ENCODE peak calls at places on chromosomes 2 and 18, in eight cellular contexts. W is heart right ventricle, I is fibroblast of lung, Y is left ventricle myocardium inferior, T is heart left ventricle, R is PC-3, F is uterus, E is cardiac muscle cell. A is an unnamed sample.

GRCh38 chr18:8480506-8481328 is 128.5 kb upstream of the RAB12 start:
- DNase-seq in W (no peak), I (peak), Y (peak), T (peak), R (peak), F (peak), E (peak), A (peak)

GRCh38 chr2:102106133-102106556 is 36.4 kb upstream of the IL1R1 start:
- DNase-seq in W (no peak), I (peak), Y (no peak), T (no peak), R (peak), F (no peak), E (no peak), A (no peak)

GRCh38 chr2:48600204-48600813 is 17.3 kb upstream of the GTF2A1L start:
- DNase-seq in W (no peak), I (peak), Y (no peak), T (no peak), R (peak), F (no peak), E (peak), A (peak)

GRCh38 chr2:95179451-95179850 is 13.8 kb downstream of the ZNF2 start:
- DNase-seq in W (peak), I (no peak), Y (peak), T (peak), R (no peak), F (no peak), E (no peak), A (no peak)

GRCh38 chr2:9944330-9944758 is 7.1 kb upstream of the GRHL1 start:
- DNase-seq in W (no peak), I (no peak), Y (no peak), T (no peak), R (no peak), F (no peak), E (no peak), A (no peak)

GRCh38 chr18:76953186-76953982 is 131.0 kb downstream of the ZNF236 start:
- DNase-seq in W (peak), I (peak), Y (peak), T (peak), R (no peak), F (peak), E (no peak), A (no peak)

GRCh38 chr2:28750316-28751101 is 1.1 kb upstream of the PPP1CB start:
- DNase-seq in W (no peak), I (peak), Y (no peak), T (no peak), R (no peak), F (no peak), E (peak), A (no peak)

GRCh38 chr2:201234167-201235139 is 25.9 kb upstream of the CASP8 start:
- DNase-seq in W (no peak), I (peak), Y (no peak), T (no peak), R (peak), F (no peak), E (no peak), A (no peak)

GRCh38 chr18:74598350-74599001 is 806 bp downstream of the ZNF407 start:
- DNase-seq in W (peak), I (peak), Y (peak), T (peak), R (peak), F (no peak), E (peak), A (peak)

GRCh38 chr18:48940854-48941531 is 9.8 kb downstream of the SMAD7 start:
- DNase-seq in W (no peak), I (no peak), Y (no peak), T (no peak), R (no peak), F (no peak), E (no peak), A (no peak)

GRCh38 chr18:1350931-1351450 is 446.3 kb downstream of the ADCYAP1 start:
- DNase-seq in W (no peak), I (no peak), Y (no peak), T (no peak), R (peak), F (no peak), E (no peak), A (no peak)

GRCh38 chr2:213846856-213847255 is 562.6 kb downstream of the SPAG16 start:
- DNase-seq in W (no peak), I (peak), Y (no peak), T (no peak), R (peak), F (no peak), E (no peak), A (no peak)

GRCh38 chr2:197560146-197560665 is 44.3 kb downstream of the MOB4 start:
- DNase-seq in W (no peak), I (no peak), Y (no peak), T (no peak), R (no peak), F (no peak), E (no peak), A (no peak)

GRCh38 chr2:204026294-204026693 is 89.7 kb downstream of the ICOS start:
- DNase-seq in W (no peak), I (no peak), Y (no peak), T (no peak), R (no peak), F (no peak), E (no peak), A (no peak)

GRCh38 chr2:114400890-114401289 is 41.6 kb upstream of the DPP10 start:
- DNase-seq in W (no peak), I (no peak), Y (no peak), T (no peak), R (no peak), F (no peak), E (no peak), A (no peak)

GRCh38 chr2:45382744-45383143 is 228.3 kb downstream of the SRBD1 start:
- DNase-seq in W (no peak), I (peak), Y (no peak), T (no peak), R (peak), F (no peak), E (no peak), A (no peak)

GRCh38 chr18:63082661-63083531 is 236.7 kb downstream of the BCL2 start:
- DNase-seq in W (no peak), I (peak), Y (no peak), T (no peak), R (no peak), F (peak), E (no peak), A (no peak)

GRCh38 chr2:195596840-195597239 is 60.2 kb upstream of the SLC39A10 start:
- DNase-seq in W (no peak), I (no peak), Y (no peak), T (no peak), R (no peak), F (no peak), E (no peak), A (no peak)

GRCh38 chr2:217332866-217333265 is 473.0 kb upstream of the TNP1 start:
- DNase-seq in W (no peak), I (no peak), Y (no peak), T (no peak), R (no peak), F (no peak), E (no peak), A (no peak)

GRCh38 chr2:226478121-226478809 is 321.4 kb downstream of the IRS1 start:
- DNase-seq in W (no peak), I (peak), Y (no peak), T (peak), R (peak), F (peak), E (peak), A (no peak)

GRCh38 chr2:32246911-32247310 is 17.8 kb downstream of the NLRC4 start:
- DNase-seq in W (no peak), I (no peak), Y (no peak), T (no peak), R (peak), F (no peak), E (no peak), A (no peak)

GRCh38 chr18:79399275-79400081 is 3.7 kb downstream of the NFATC1 start:
- DNase-seq in W (no peak), I (no peak), Y (peak), T (peak), R (no peak), F (no peak), E (peak), A (no peak)

GRCh38 chr2:9422321-9423099 is 818 bp downstream of the ITGB1BP1 start:
- DNase-seq in W (peak), I (peak), Y (peak), T (peak), R (peak), F (peak), E (peak), A (no peak)

GRCh38 chr18:79573921-79574491 is 105.6 kb upstream of the CTDP1 start:
- DNase-seq in W (no peak), I (no peak), Y (no peak), T (peak), R (no peak), F (peak), E (no peak), A (no peak)

GRCh38 chr2:44801676-44802408 is 139.7 kb upstream of the SIX3 start:
- DNase-seq in W (no peak), I (peak), Y (no peak), T (no peak), R (no peak), F (no peak), E (no peak), A (no peak)

GRCh38 chr18:76610933-76611749 is 116.1 kb upstream of the ZNF516 start:
- DNase-seq in W (no peak), I (peak), Y (no peak), T (no peak), R (no peak), F (no peak), E (no peak), A (no peak)

GRCh38 chr2:217095511-217096205 is 235.8 kb upstream of the TNP1 start:
- DNase-seq in W (no peak), I (no peak), Y (no peak), T (no peak), R (peak), F (no peak), E (no peak), A (no peak)

GRCh38 chr2:187294043-187294442 is 154.0 kb downstream of the CALCRL start:
- DNase-seq in W (no peak), I (no peak), Y (no peak), T (no peak), R (no peak), F (no peak), E (no peak), A (no peak)

GRCh38 chr18:36309436-36310391 is 12.2 kb downstream of the FHOD3 start:
- DNase-seq in W (no peak), I (peak), Y (no peak), T (peak), R (peak), F (no peak), E (peak), A (no peak)

GRCh38 chr2:101382406-101382805 is 4.9 kb downstream of the CREG2 start:
- DNase-seq in W (no peak), I (no peak), Y (no peak), T (no peak), R (no peak), F (no peak), E (no peak), A (no peak)

GRCh38 chr2:158100411-158100810 is 1.3 kb upstream of the UPP2 start:
- DNase-seq in W (no peak), I (no peak), Y (no peak), T (no peak), R (no peak), F (no peak), E (no peak), A (no peak)

DNA sequence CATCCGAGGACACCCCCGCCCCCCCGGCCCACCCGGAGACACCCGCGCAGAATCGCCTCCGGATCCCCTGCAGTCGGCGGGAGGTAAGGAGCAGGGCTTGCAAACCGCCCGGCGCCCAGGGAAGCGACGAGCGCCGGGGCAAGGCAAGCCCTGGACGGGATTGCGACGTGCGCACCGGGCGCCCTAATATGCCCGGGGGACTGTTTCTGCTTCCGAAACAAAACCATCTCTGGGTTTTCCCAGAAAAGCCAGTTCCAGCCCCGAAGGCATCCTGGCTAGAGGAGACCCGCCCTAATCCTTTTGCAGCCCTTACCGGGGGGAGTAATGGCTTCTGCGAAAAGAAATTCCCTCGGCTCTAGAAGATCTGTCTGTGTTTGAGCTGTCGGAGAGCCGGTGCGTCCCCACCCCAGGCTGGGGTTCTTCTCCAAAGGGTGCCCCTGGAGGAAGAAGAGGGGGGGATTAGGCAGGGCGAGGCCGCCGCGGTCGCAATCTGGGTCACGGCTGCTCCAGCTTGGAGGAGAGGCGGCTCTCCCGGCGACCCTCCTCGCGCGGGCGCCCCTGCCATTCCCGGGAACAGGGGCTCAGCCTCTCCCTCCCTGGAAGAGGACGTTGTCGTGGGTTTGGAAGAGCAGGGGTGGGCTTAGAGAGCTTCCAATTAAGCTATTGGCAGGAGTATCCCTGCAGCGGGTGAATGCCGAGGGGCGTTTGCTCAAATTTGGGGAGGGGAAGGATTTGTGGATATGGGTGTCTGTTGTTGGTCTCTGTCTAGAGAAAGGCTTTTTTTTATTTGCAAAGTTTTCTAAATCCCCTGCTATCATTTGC is 522 bp downstream of the MYCN start:
- DNase-seq in W (no peak), I (no peak), Y (no peak), T (no peak), R (no peak), F (no peak), E (peak), A (peak)
- TF ChIP-seq CTCF in W (no peak), I (no peak), Y (no peak), T (no peak), R (no peak), F (no peak), E (no peak), A (no peak)

GRCh38 chr2:191635333-191636234 is 42.4 kb upstream of the NABP1 start:
- DNase-seq in W (no peak), I (peak), Y (no peak), T (no peak), R (peak), F (no peak), E (no peak), A (no peak)

GRCh38 chr2:191629001-191629453 is 48.9 kb upstream of the NABP1 start:
- DNase-seq in W (no peak), I (no peak), Y (no peak), T (no peak), R (no peak), F (no peak), E (no peak), A (no peak)

GRCh38 chr2:191632426-191632825 is 45.5 kb upstream of the NABP1 start:
- DNase-seq in W (no peak), I (no peak), Y (no peak), T (no peak), R (no peak), F (no peak), E (no peak), A (no peak)

GRCh38 chr2:191630313-191630712 is 47.6 kb upstream of the NABP1 start:
- DNase-seq in W (no peak), I (no peak), Y (no peak), T (no peak), R (no peak), F (no peak), E (no peak), A (no peak)

GRCh38 chr2:191631754-191632153 is 46.2 kb upstream of the NABP1 start:
- DNase-seq in W (peak), I (peak), Y (peak), T (no peak), R (peak), F (no peak), E (no peak), A (no peak)
- TF ChIP-seq CTCF in W (no peak), I (no peak), Y (no peak), T (no peak), R (no peak), F (no peak), E (no peak), A (no peak)

DNA sequence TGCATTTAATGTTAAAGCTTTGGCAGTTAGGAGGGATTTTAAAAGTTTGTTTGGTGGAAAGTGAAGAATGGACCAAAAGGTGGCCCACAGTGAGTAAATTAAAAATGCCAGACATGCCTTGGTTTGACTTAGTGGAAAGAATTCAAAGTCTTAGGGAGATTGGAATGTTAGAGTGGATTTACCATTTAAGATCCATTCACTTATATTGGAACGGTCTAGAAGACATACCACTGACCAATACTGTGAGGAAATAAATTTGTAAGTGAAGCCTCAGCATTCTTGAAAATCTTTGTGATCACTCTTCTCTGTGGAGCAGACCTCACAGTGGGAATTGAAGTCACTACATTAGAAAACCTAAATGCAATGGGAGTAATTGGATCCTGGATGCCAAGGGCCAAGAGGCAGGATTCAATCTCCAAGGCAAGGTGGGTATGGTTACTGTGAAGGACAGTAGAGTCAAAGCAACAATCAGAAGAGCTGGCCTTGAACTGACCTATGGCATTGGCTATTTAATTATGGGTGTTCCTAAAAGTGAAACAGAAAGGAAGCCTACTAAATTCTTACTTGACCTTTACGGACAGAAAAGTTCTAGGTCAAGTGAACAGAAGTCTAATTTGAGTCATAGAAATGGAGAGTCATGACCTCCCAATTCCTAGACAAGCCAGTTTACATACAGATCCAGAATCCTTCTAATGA is 40.2 kb upstream of the VRK2 start:
- DNase-seq in W (no peak), I (peak), Y (no peak), T (no peak), R (no peak), F (no peak), E (no peak), A (no peak)
- TF ChIP-seq CTCF in W (no peak), I (no peak), Y (no peak), T (no peak), R (no peak), F (no peak), E (no peak), A (no peak)

GRCh38 chr18:58064406-58064998 is 20.5 kb downstream of the NEDD4L start:
- DNase-seq in W (no peak), I (peak), Y (no peak), T (no peak), R (no peak), F (no peak), E (no peak), A (no peak)
- TF ChIP-seq CTCF in W (no peak), I (no peak), Y (no peak), T (no peak), R (no peak), F (no peak), E (no peak), A (no peak)

GRCh38 chr2:199596549-199596948 is 138.8 kb upstream of the SATB2 start:
- DNase-seq in W (no peak), I (no peak), Y (no peak), T (no peak), R (peak), F (no peak), E (no peak), A (no peak)
- TF ChIP-seq CTCF in W (no peak), I (peak), Y (peak), T (no peak), R (peak), F (no peak), E (peak), A (peak)

DNA sequence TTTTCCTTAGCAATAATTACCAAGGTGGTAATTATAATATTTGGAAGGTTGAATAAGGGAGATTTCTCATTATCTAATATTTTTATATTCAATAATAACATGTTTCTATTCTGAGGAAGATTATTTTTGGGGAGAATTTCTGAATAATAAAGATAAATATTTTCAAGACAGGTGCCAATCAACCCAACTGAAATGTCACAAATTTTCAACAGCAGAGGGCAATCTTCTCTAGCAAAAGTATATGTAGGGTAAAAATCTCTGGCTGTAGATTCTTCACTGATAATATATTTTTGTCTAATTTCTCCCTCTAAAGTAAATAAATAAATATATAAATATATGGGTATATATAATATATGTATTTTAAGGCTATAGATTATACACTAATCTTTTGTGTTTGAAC is 1187.2 kb upstream of the CRIM1 start:
- DNase-seq in W (no peak), I (no peak), Y (no peak), T (no peak), R (peak), F (no peak), E (no peak), A (no peak)
- TF ChIP-seq CTCF in W (no peak), I (no peak), Y (no peak), T (no peak), R (no peak), F (no peak), E (no peak), A (peak)

GRCh38 chr2:33782395-33783239 is 183.5 kb upstream of the FAM98A start:
- DNase-seq in W (no peak), I (no peak), Y (no peak), T (no peak), R (no peak), F (no peak), E (no peak), A (no peak)
- TF ChIP-seq CTCF in W (no peak), I (no peak), Y (peak), T (no peak), R (peak), F (no peak), E (no peak), A (no peak)

GRCh38 chr2:177535000-177535399 is 142.4 kb downstream of the AGPS start:
- DNase-seq in W (no peak), I (no peak), Y (no peak), T (no peak), R (no peak), F (no peak), E (no peak), A (no peak)
- TF ChIP-seq CTCF in W (no peak), I (no peak), Y (no peak), T (no peak), R (no peak), F (no peak), E (no peak), A (no peak)

A was measured in neural crest cell.